ENCODE peak calls at places on chromosomes 16 and 17, in four cellular contexts. One of them, this sample, is unnamed.

GRCh38 chr17:83089322-83090156 is 10.1 kb downstream of the METRNL start:
- DNase-seq in tibial artery: no peak
- DNase-seq in AG10803: no peak
- DNase-seq in adrenal gland: no peak
- DNase-seq in this sample: no peak

GRCh38 chr17:36608794-36609497 is 7.6 kb downstream of the MRM1 start:
- DNase-seq in tibial artery: no peak
- DNase-seq in AG10803: peak; percentile 65
- DNase-seq in adrenal gland: peak; percentile 77
- DNase-seq in this sample: peak; percentile 41

GRCh38 chr16:79980650-79981521 is 380.3 kb upstream of the MAF start:
- DNase-seq in tibial artery: no peak
- DNase-seq in AG10803: no peak
- DNase-seq in adrenal gland: peak; percentile 20
- DNase-seq in this sample: no peak

GRCh38 chr16:70738083-70738977 is 52.5 kb upstream of the MTSS2 start:
- DNase-seq in tibial artery: peak; percentile 91
- DNase-seq in AG10803: peak; percentile 92
- DNase-seq in adrenal gland: peak; percentile 91
- DNase-seq in this sample: no peak

GRCh38 chr17:82582208-82582607 is 62.7 kb downstream of the FOXK2 start:
- DNase-seq in tibial artery: no peak
- DNase-seq in AG10803: peak; percentile 13
- DNase-seq in adrenal gland: peak; percentile 67
- DNase-seq in this sample: no peak

GRCh38 chr16:54677551-54677950 is 253.1 kb upstream of the IRX5 start:
- DNase-seq in tibial artery: no peak
- DNase-seq in AG10803: no peak
- DNase-seq in adrenal gland: no peak
- DNase-seq in this sample: no peak

GRCh38 chr17:55238931-55239297 is 25.8 kb upstream of the HLF start:
- DNase-seq in tibial artery: no peak
- DNase-seq in AG10803: no peak
- DNase-seq in adrenal gland: peak; percentile 44
- DNase-seq in this sample: no peak

GRCh38 chr17:42744283-42744805 is 496 bp downstream of the EZH1 start:
- DNase-seq in tibial artery: peak; percentile 90
- DNase-seq in AG10803: peak; percentile 56
- DNase-seq in adrenal gland: peak; percentile 84
- DNase-seq in this sample: no peak

GRCh38 chr17:18961634-18962493 is 9.9 kb downstream of the SLC5A10 start:
- DNase-seq in tibial artery: peak; percentile 61
- DNase-seq in AG10803: peak; percentile 18
- DNase-seq in adrenal gland: no peak
- DNase-seq in this sample: no peak

GRCh38 chr17:42928714-42929496 is 28.3 kb downstream of the G6PC1 start:
- DNase-seq in tibial artery: peak; percentile 78
- DNase-seq in AG10803: peak; percentile 82
- DNase-seq in adrenal gland: peak; percentile 35
- DNase-seq in this sample: peak; percentile 59

GRCh38 chr17:14205992-14206461 is 30.6 kb downstream of the CDRT15 start:
- DNase-seq in tibial artery: no peak
- DNase-seq in AG10803: no peak
- DNase-seq in adrenal gland: no peak
- DNase-seq in this sample: no peak

GRCh38 chr17:66283971-66284370 is 18.4 kb upstream of the PRKCA start:
- DNase-seq in tibial artery: no peak
- DNase-seq in AG10803: no peak
- DNase-seq in adrenal gland: no peak
- DNase-seq in this sample: no peak

GRCh38 chr17:51371732-51372151 is 111.4 kb downstream of the UTP18 start:
- DNase-seq in tibial artery: no peak
- DNase-seq in AG10803: peak; percentile 36
- DNase-seq in adrenal gland: peak; percentile 37
- DNase-seq in this sample: peak; percentile 37

GRCh38 chr16:24409045-24409444 is 130.3 kb upstream of the RBBP6 start:
- DNase-seq in tibial artery: no peak
- DNase-seq in AG10803: no peak
- DNase-seq in adrenal gland: no peak
- DNase-seq in this sample: no peak

GRCh38 chr16:28277537-28278388 is 14.6 kb upstream of the SBK1 start:
- DNase-seq in tibial artery: peak; percentile 84
- DNase-seq in AG10803: peak; percentile 67
- DNase-seq in adrenal gland: peak; percentile 90
- DNase-seq in this sample: peak; percentile 54

GRCh38 chr16:69123894-69124293 is 8.5 kb downstream of the CHTF8 start:
- DNase-seq in tibial artery: no peak
- DNase-seq in AG10803: peak; percentile 72
- DNase-seq in adrenal gland: peak; percentile 48
- DNase-seq in this sample: peak; percentile 72

GRCh38 chr17:78345172-78345571 is 14.7 kb downstream of the SOCS3 start:
- DNase-seq in tibial artery: no peak
- DNase-seq in AG10803: no peak
- DNase-seq in adrenal gland: no peak
- DNase-seq in this sample: no peak

GRCh38 chr17:19317359-19318095 is 45.0 kb downstream of the B9D1 start:
- DNase-seq in tibial artery: no peak
- DNase-seq in AG10803: peak; percentile 32
- DNase-seq in adrenal gland: peak; percentile 99
- DNase-seq in this sample: peak; percentile 75

GRCh38 chr17:1645207-1646171 is at the start of gene SCARF1:
- DNase-seq in tibial artery: no peak
- DNase-seq in AG10803: no peak
- DNase-seq in adrenal gland: peak; percentile 60
- DNase-seq in this sample: no peak

GRCh38 chr16:7372095-7372494 is 39.5 kb downstream of the RBFOX1 start:
- DNase-seq in tibial artery: no peak
- DNase-seq in AG10803: no peak
- DNase-seq in adrenal gland: no peak
- DNase-seq in this sample: no peak

GRCh38 chr17:29929006-29929543 is 953 bp downstream of the SSH2 start:
- DNase-seq in tibial artery: no peak
- DNase-seq in AG10803: no peak
- DNase-seq in adrenal gland: peak; percentile 28
- DNase-seq in this sample: no peak

GRCh38 chr16:84103678-84104077 is 13.1 kb downstream of the MBTPS1 start:
- DNase-seq in tibial artery: no peak
- DNase-seq in AG10803: peak; percentile 30
- DNase-seq in adrenal gland: no peak
- DNase-seq in this sample: no peak

GRCh38 chr17:83113792-83114191 is 34.4 kb downstream of the METRNL start:
- DNase-seq in tibial artery: no peak
- DNase-seq in AG10803: no peak
- DNase-seq in adrenal gland: no peak
- DNase-seq in this sample: no peak

GRCh38 chr17:35766903-35767510 is 6.3 kb downstream of the C17orf50 start:
- DNase-seq in tibial artery: no peak
- DNase-seq in AG10803: peak; percentile 42
- DNase-seq in adrenal gland: peak; percentile 69
- DNase-seq in this sample: no peak

GRCh38 chr17:40795019-40795667 is 4.6 kb downstream of the KRT28 start:
- DNase-seq in tibial artery: no peak
- DNase-seq in AG10803: no peak
- DNase-seq in adrenal gland: no peak
- DNase-seq in this sample: no peak

GRCh38 chr16:30903002-30903401 is 6.6 kb downstream of the CTF1 start:
- DNase-seq in tibial artery: no peak
- DNase-seq in AG10803: no peak
- DNase-seq in adrenal gland: no peak
- DNase-seq in this sample: no peak

GRCh38 chr17:60926466-60927183 is 249.0 kb downstream of the BCAS3 start:
- DNase-seq in tibial artery: no peak
- DNase-seq in AG10803: no peak
- DNase-seq in adrenal gland: no peak
- DNase-seq in this sample: no peak

GRCh38 chr16:88570691-88571092 is 489 bp downstream of the ZC3H18 start:
- DNase-seq in tibial artery: no peak
- DNase-seq in AG10803: no peak
- DNase-seq in adrenal gland: peak; percentile 39
- DNase-seq in this sample: no peak

GRCh38 chr17:988561-988960 is 8.4 kb upstream of the TIMM22 start:
- DNase-seq in tibial artery: no peak
- DNase-seq in AG10803: no peak
- DNase-seq in adrenal gland: no peak
- DNase-seq in this sample: no peak

GRCh38 chr16:27356794-27357193 is 43.0 kb downstream of the IL4R start:
- DNase-seq in tibial artery: no peak
- DNase-seq in AG10803: no peak
- DNase-seq in adrenal gland: no peak
- DNase-seq in this sample: no peak

GRCh38 chr17:45740553-45741330 is 43.4 kb upstream of the CRHR1 start:
- DNase-seq in tibial artery: peak; percentile 35
- DNase-seq in AG10803: peak; percentile 2
- DNase-seq in adrenal gland: no peak
- DNase-seq in this sample: no peak

GRCh38 chr16:56477096-56477878 is 25.9 kb downstream of the OGFOD1 start:
- DNase-seq in tibial artery: no peak
- DNase-seq in AG10803: peak; percentile 87
- DNase-seq in adrenal gland: peak; percentile 64
- DNase-seq in this sample: peak; percentile 82

GRCh38 chr16:8571061-8571596 is 19.2 kb downstream of the TMEM114 start:
- DNase-seq in tibial artery: no peak
- DNase-seq in AG10803: peak; percentile 88
- DNase-seq in adrenal gland: no peak
- DNase-seq in this sample: peak; percentile 43

GRCh38 chr17:62755139-62755851 is 52.8 kb downstream of the MARCHF10 start:
- DNase-seq in tibial artery: no peak
- DNase-seq in AG10803: no peak
- DNase-seq in adrenal gland: no peak
- DNase-seq in this sample: no peak

GRCh38 chr17:61545335-61545938 is 45.6 kb downstream of the NACA2 start:
- DNase-seq in tibial artery: no peak
- DNase-seq in AG10803: no peak
- DNase-seq in adrenal gland: no peak
- DNase-seq in this sample: no peak

GRCh38 chr17:9902116-9902515 is 3.0 kb downstream of the RCVRN start:
- DNase-seq in tibial artery: no peak
- DNase-seq in AG10803: peak; percentile 56
- DNase-seq in adrenal gland: no peak
- DNase-seq in this sample: peak; percentile 42

GRCh38 chr17:77445030-77445907 is 304.5 kb downstream of the SEC14L1 start:
- DNase-seq in tibial artery: peak; percentile 79
- DNase-seq in AG10803: peak; percentile 96
- DNase-seq in adrenal gland: no peak
- DNase-seq in this sample: no peak

GRCh38 chr17:28916302-28916934 is 13.5 kb upstream of the DHRS13 start:
- DNase-seq in tibial artery: no peak
- DNase-seq in AG10803: peak; percentile 56
- DNase-seq in adrenal gland: peak; percentile 60
- DNase-seq in this sample: peak; percentile 31

GRCh38 chr16:426115-426905 is 861 bp downstream of the RAB11FIP3 start:
- DNase-seq in tibial artery: peak; percentile 68
- DNase-seq in AG10803: no peak
- DNase-seq in adrenal gland: peak; percentile 40
- DNase-seq in this sample: no peak
- H3K4me3 ChIP-seq in tibial artery: peak overlapping the region; percentile 65
- H3K4me3 ChIP-seq in AG10803: peak overlapping the region; percentile 81
- H3K4me3 ChIP-seq in adrenal gland: peak overlapping the region; percentile 40
- H3K4me3 ChIP-seq in this sample: peak overlapping the region; percentile 60

GRCh38 chr16:47426806-47427205 is 34.1 kb downstream of the ITFG1 start:
- DNase-seq in tibial artery: no peak
- DNase-seq in AG10803: no peak
- DNase-seq in adrenal gland: no peak
- DNase-seq in this sample: no peak

DNA sequence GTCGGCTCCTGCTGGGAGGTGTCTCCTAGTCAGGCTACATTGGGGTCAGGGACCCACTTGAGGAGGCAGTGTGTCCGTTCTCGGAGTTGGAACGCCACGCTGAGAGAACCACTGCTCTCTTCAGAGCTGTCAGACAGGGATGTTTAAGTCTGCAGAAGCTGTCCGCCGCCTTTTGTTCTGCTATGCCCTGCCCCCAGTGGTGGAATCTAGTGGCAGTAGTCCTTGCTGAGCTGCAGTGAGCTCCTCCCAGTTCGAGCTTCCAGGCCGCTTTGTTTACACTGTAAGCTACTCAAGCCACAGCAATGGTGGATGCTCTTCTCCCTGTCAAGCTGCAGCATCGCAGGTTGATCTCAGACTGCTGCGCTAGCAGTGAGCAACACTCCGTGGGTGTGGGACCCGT is 36.0 kb downstream of the ITFG1 start:
- DNase-seq in tibial artery: no peak
- DNase-seq in AG10803: no peak
- DNase-seq in adrenal gland: no peak
- DNase-seq in this sample: no peak
- TF ChIP-seq CTCF in tibial artery: no peak
- TF ChIP-seq CTCF in AG10803: no peak
- TF ChIP-seq CTCF in adrenal gland: no peak
- TF ChIP-seq CTCF in this sample: no peak

DNA sequence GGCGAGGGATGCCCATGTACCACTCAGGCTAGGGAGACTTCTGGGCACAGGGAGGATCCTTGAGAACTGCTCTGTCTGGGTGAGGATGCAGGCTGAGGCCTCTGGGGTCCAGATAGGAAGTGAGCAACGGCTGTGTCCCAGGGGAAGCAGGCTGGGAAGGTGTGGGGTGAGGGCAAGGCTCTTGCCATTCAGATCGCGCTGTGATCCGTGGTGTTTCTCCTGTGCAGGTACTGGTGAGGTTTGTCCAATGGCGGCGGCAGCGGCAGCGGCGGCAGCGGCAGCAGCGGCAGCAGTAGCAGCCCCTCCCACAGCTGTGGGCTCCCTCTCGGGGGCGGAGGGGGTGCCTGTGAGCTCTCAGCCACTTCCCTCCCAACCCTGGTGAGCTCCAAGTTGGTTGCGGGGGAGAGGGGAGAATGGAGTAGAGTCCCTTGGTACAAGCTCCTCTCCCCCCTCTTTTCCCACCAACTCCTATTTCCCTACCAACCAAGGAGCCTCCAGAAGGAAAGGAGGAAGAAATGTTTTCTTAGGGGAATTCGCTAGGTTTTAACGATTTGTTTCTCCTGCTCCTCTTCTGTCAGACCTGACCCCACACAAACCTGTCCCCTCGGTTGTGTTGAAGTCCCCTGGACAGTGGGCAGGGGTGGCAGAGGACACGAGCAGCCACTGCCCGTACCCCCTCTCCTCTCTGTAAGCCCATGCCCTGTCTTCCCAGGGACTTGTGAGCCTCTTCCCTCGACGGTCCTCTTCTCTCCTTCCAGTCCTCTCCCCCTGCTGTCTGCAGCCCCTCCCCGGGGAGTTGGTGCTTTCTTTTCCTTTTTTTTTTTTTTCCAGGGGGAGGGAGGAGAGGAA is 1.9 kb upstream of the PRRT2 start:
- DNase-seq in tibial artery: no peak
- DNase-seq in AG10803: no peak
- DNase-seq in adrenal gland: peak; percentile 49
- DNase-seq in this sample: no peak
- H3K4me3 ChIP-seq in tibial artery: peak overlapping the region; percentile 0
- H3K4me3 ChIP-seq in AG10803: no peak overlapping the region
- H3K4me3 ChIP-seq in adrenal gland: no peak overlapping the region
- H3K4me3 ChIP-seq in this sample: peak overlapping the region; percentile 12

GRCh38 chr17:74759243-74759801 is 10.9 kb downstream of the NHERF1 start:
- DNase-seq in tibial artery: no peak
- DNase-seq in AG10803: no peak
- DNase-seq in adrenal gland: no peak
- DNase-seq in this sample: no peak
- TF ChIP-seq CTCF in tibial artery: no peak
- TF ChIP-seq CTCF in AG10803: no peak
- TF ChIP-seq CTCF in adrenal gland: no peak
- TF ChIP-seq CTCF in this sample: no peak

This sample was measured in astrocyte of the cerebellum.